ENCODE peak calls at places on chromosome 2, in four cellular contexts. L, T, P and W are unnamed samples.

GRCh38 chr2:6814312-6814711 is 51.4 kb downstream of the CMPK2 start:
- DNase-seq in L (no peak), T (no peak), P (no peak), W (no peak)

GRCh38 chr2:183267148-183267827 is 143.0 kb downstream of the NUP35 start:
- DNase-seq in L (no peak), T (no peak), P (no peak), W (no peak)

GRCh38 chr2:168237741-168238140 is 9.7 kb downstream of the STK39 start:
- DNase-seq in L (no peak), T (no peak), P (no peak), W (no peak)

GRCh38 chr2:209472871-209473270 is 49.0 kb downstream of the MAP2 start:
- DNase-seq in L (no peak), T (no peak), P (no peak), W (no peak)

GRCh38 chr2:96584017-96584416 is 47.5 kb downstream of the ARID5A start:
- DNase-seq in L (no peak), T (no peak), P (no peak), W (no peak)

GRCh38 chr2:10048501-10049171 is 5.3 kb downstream of the KLF11 start:
- DNase-seq in L (peak; percentile 43), T (peak; percentile 70), P (no peak), W (no peak)

GRCh38 chr2:36459725-36460137 is 104.2 kb downstream of the CRIM1 start:
- DNase-seq in L (peak; percentile 91), T (peak; percentile 29), P (no peak), W (no peak)

GRCh38 chr2:60503923-60504514 is 49.4 kb downstream of the BCL11A start:
- DNase-seq in L (no peak), T (no peak), P (no peak), W (no peak)

GRCh38 chr2:54512663-54513363 is 56.7 kb downstream of the SPTBN1 start:
- DNase-seq in L (no peak), T (no peak), P (no peak), W (no peak)